ENCODE peak calls at places on chromosomes 2 and 18, in ten cellular contexts. X is activated CD8-positive, alpha-beta T cell treated with anti-CD3 and anti-CD28 coated beads for 36 hours; U is mucosa of descending colon; Z is HepG2; I is choroid plexus epithelial cell; B is GM23338; A is GM10248; Q is A549; O is RWPE1; R is left ventricle myocardium inferior. V is an unnamed sample.

GRCh38 chr18:77857926-77858325 is 608.3 kb downstream of the GALR1 start:
- DNase-seq in X (no peak), U (no peak), Z (no peak), I (no peak), B (no peak), A (no peak), Q (no peak), O (no peak), R (no peak), V (no peak)

GRCh38 chr2:10493636-10494281 is 45.6 kb upstream of the ODC1 start:
- DNase-seq in X (peak), U (peak), Z (peak), I (peak), B (no peak), A (peak), Q (peak), O (peak), R (no peak), V (peak)

GRCh38 chr18:40055262-40055661 is 1899.8 kb upstream of the PIK3C3 start:
- DNase-seq in X (no peak), U (no peak), Z (no peak), I (peak), B (no peak), A (no peak), Q (no peak), O (peak), R (no peak), V (no peak)

GRCh38 chr2:239814917-239815637 is 210.1 kb downstream of the NDUFA10 start:
- DNase-seq in X (no peak), U (peak), Z (no peak), I (no peak), B (no peak), A (no peak), Q (no peak), O (no peak), R (peak), V (no peak)

GRCh38 chr2:133509777-133510176 is 58.5 kb downstream of the NCKAP5 start:
- DNase-seq in X (no peak), U (no peak), Z (no peak), I (no peak), B (no peak), A (no peak), Q (no peak), O (no peak), R (no peak), V (no peak)

GRCh38 chr18:79933765-79934164 is 17.7 kb downstream of the SLC66A2 start:
- DNase-seq in X (no peak), U (peak), Z (peak), I (peak), B (peak), A (no peak), Q (no peak), O (no peak), R (no peak), V (peak)

GRCh38 chr2:190607014-190607597 is 41.8 kb upstream of the NAB1 start:
- DNase-seq in X (no peak), U (no peak), Z (no peak), I (peak), B (no peak), A (no peak), Q (peak), O (peak), R (no peak), V (no peak)

GRCh38 chr18:57297306-57297705 is 55.1 kb upstream of the ST8SIA3 start:
- DNase-seq in X (no peak), U (no peak), Z (no peak), I (no peak), B (no peak), A (no peak), Q (no peak), O (no peak), R (no peak), V (no peak)

GRCh38 chr2:7847321-7847720 is 834.5 kb upstream of the ID2 start:
- DNase-seq in X (no peak), U (no peak), Z (no peak), I (no peak), B (no peak), A (no peak), Q (no peak), O (no peak), R (no peak), V (no peak)

GRCh38 chr18:44181951-44182350 is 498.7 kb upstream of the SETBP1 start:
- DNase-seq in X (no peak), U (no peak), Z (no peak), I (no peak), B (no peak), A (no peak), Q (no peak), O (no peak), R (no peak), V (no peak)

GRCh38 chr2:22281033-22281432 is 1103.9 kb upstream of the KLHL29 start:
- DNase-seq in X (no peak), U (peak), Z (no peak), I (peak), B (no peak), A (no peak), Q (no peak), O (no peak), R (no peak), V (no peak)

GRCh38 chr2:12120281-12121150 is 374.1 kb downstream of the LPIN1 start:
- DNase-seq in X (no peak), U (no peak), Z (no peak), I (peak), B (no peak), A (no peak), Q (no peak), O (no peak), R (no peak), V (no peak)

GRCh38 chr2:29246388-29247300 is 131.4 kb downstream of the CLIP4 start:
- DNase-seq in X (no peak), U (no peak), Z (no peak), I (no peak), B (no peak), A (no peak), Q (no peak), O (no peak), R (no peak), V (no peak)

GRCh38 chr2:218648473-218649100 is 10.8 kb downstream of the ZNF142 start:
- DNase-seq in X (peak), U (peak), Z (peak), I (peak), B (peak), A (peak), Q (peak), O (peak), R (no peak), V (no peak)

GRCh38 chr2:216775043-216775453 is 79.7 kb upstream of the IGFBP5 start:
- DNase-seq in X (no peak), U (no peak), Z (peak), I (peak), B (no peak), A (no peak), Q (peak), O (peak), R (peak), V (no peak)

GRCh38 chr2:227780981-227781630 is 32.5 kb upstream of the CCL20 start:
- DNase-seq in X (no peak), U (peak), Z (no peak), I (no peak), B (no peak), A (no peak), Q (no peak), O (no peak), R (no peak), V (no peak)

GRCh38 chr2:207501797-207502196 is 28.0 kb upstream of the CREB1 start:
- DNase-seq in X (no peak), U (peak), Z (no peak), I (no peak), B (no peak), A (no peak), Q (no peak), O (no peak), R (no peak), V (no peak)

GRCh38 chr2:136005462-136006205 is 20.2 kb upstream of the DARS1 start:
- DNase-seq in X (no peak), U (no peak), Z (no peak), I (no peak), B (no peak), A (no peak), Q (no peak), O (no peak), R (no peak), V (no peak)

GRCh38 chr18:77105021-77105420 is 27.6 kb downstream of the MBP start:
- DNase-seq in X (peak), U (no peak), Z (no peak), I (peak), B (no peak), A (no peak), Q (no peak), O (no peak), R (no peak), V (no peak)

GRCh38 chr2:8298783-8299182 is 383.1 kb upstream of the ID2 start:
- DNase-seq in X (no peak), U (no peak), Z (no peak), I (no peak), B (no peak), A (no peak), Q (no peak), O (no peak), R (no peak), V (peak)

GRCh38 chr2:132670961-132671781 is 1.2 kb upstream of the LYPD1 start:
- DNase-seq in X (no peak), U (no peak), Z (no peak), I (peak), B (peak), A (no peak), Q (peak), O (peak), R (no peak), V (no peak)

GRCh38 chr18:49734836-49735235 is 78.5 kb downstream of the ACAA2 start:
- DNase-seq in X (no peak), U (no peak), Z (no peak), I (no peak), B (no peak), A (no peak), Q (no peak), O (no peak), R (no peak), V (no peak)
- TF ChIP-seq CTCF in X (no peak), U (no peak), Z (no peak), I (no peak), B (no peak), A (no peak), Q (no peak), O (no peak), R (no peak), V (no peak)

GRCh38 chr2:73359915-73360697 is 25.5 kb upstream of the ALMS1 start:
- DNase-seq in X (no peak), U (no peak), Z (no peak), I (peak), B (peak), A (no peak), Q (no peak), O (no peak), R (no peak), V (no peak)
- TF ChIP-seq CTCF in X (peak), U (no peak), Z (peak), I (peak), B (peak), A (no peak), Q (peak), O (peak), R (peak), V (no peak)

GRCh38 chr2:121295911-121296650 is 11.1 kb upstream of the TFCP2L1 start:
- DNase-seq in X (no peak), U (no peak), Z (no peak), I (no peak), B (no peak), A (no peak), Q (no peak), O (no peak), R (no peak), V (no peak)
- TF ChIP-seq CTCF in X (no peak), U (no peak), Z (no peak), I (no peak), B (no peak), A (no peak), Q (no peak), O (no peak), R (no peak), V (no peak)

GRCh38 chr2:220077488-220077887 is 450.1 kb downstream of the SLC4A3 start:
- DNase-seq in X (no peak), U (no peak), Z (no peak), I (peak), B (no peak), A (no peak), Q (peak), O (peak), R (no peak), V (no peak)
- TF ChIP-seq CTCF in X (no peak), U (no peak), Z (no peak), I (peak), B (no peak), A (no peak), Q (no peak), O (no peak), R (no peak), V (no peak)

GRCh38 chr2:120176526-120176925 is 46.7 kb downstream of the TMEM185B start:
- DNase-seq in X (no peak), U (no peak), Z (no peak), I (no peak), B (no peak), A (no peak), Q (no peak), O (no peak), R (no peak), V (no peak)

GRCh38 chr2:120177973-120178372 is 45.2 kb downstream of the TMEM185B start:
- DNase-seq in X (no peak), U (no peak), Z (no peak), I (no peak), B (no peak), A (no peak), Q (no peak), O (no peak), R (no peak), V (no peak)

GRCh38 chr2:120177011-120177621 is 46.1 kb downstream of the TMEM185B start:
- DNase-seq in X (peak), U (peak), Z (no peak), I (no peak), B (peak), A (peak), Q (no peak), O (peak), R (peak), V (peak)

GRCh38 chr2:120180066-120180465 is 43.1 kb downstream of the TMEM185B start:
- DNase-seq in X (no peak), U (no peak), Z (no peak), I (no peak), B (no peak), A (no peak), Q (no peak), O (no peak), R (no peak), V (no peak)

GRCh38 chr2:120182019-120182560 is 41.1 kb downstream of the TMEM185B start:
- DNase-seq in X (no peak), U (no peak), Z (no peak), I (no peak), B (no peak), A (peak), Q (no peak), O (no peak), R (no peak), V (no peak)
- TF ChIP-seq CTCF in X (no peak), U (no peak), Z (peak), I (peak), B (peak), A (no peak), Q (no peak), O (no peak), R (no peak), V (no peak)

V was measured in lower lobe of right lung.